ENCODE peak calls at places on chromosomes 7 and 10, in eight cellular contexts. N, L, D, T, C, Q, A and K are unnamed samples.

GRCh38 chr7:43058271-43059066 is 54.0 kb upstream of the HECW1 start:
- DNase-seq in C (no peak), A (no peak), L (no peak), D (no peak), N (no peak), T (no peak), Q (no peak), K (no peak)

GRCh38 chr7:125618516-125618915 is 688.9 kb upstream of the POT1 start:
- DNase-seq in T (no peak), N (no peak), D (no peak), A (no peak), C (no peak), Q (no peak), L (no peak), K (no peak)

GRCh38 chr7:50400114-50400513 is 50.0 kb downstream of the FIGNL1 start:
- DNase-seq in D (no peak), L (no peak), N (no peak), T (no peak), C (no peak), Q (no peak), A (no peak), K (no peak)

GRCh38 chr10:125022671-125023070 is 80.7 kb downstream of the ZRANB1 start:
- DNase-seq in L (no peak), T (no peak), C (no peak), A (no peak), Q (no peak), D (no peak), N (no peak), K (no peak)

GRCh38 chr10:70753841-70754621 is 31.1 kb downstream of the TBATA start:
- DNase-seq in Q (peak; percentile 19), T (peak; percentile 89), L (peak; percentile 69), A (peak; percentile 6), N (no peak), C (no peak), D (peak; percentile 72), K (no peak)

GRCh38 chr10:73810735-73811465 is 498 bp downstream of the NDST2 start:
- DNase-seq in A (no peak), N (peak; percentile 24), C (no peak), T (no peak), Q (peak; percentile 28), D (peak; percentile 24), L (no peak), K (no peak)

GRCh38 chr7:131827421-131827820 is 271.0 kb upstream of the PODXL start:
- DNase-seq in Q (no peak), T (no peak), N (no peak), L (peak; percentile 30), C (no peak), D (no peak), A (no peak), K (no peak)

GRCh38 chr7:100951888-100952560 is 2.7 kb downstream of the MUC3A start:
- DNase-seq in L (no peak), D (no peak), A (no peak), C (no peak), T (no peak), N (no peak), Q (no peak), K (no peak)

GRCh38 chr10:73848821-73849489 is 25.4 kb downstream of the CAMK2G start:
- DNase-seq in N (peak; percentile 86), T (no peak), A (peak; percentile 78), Q (peak; percentile 87), D (peak; percentile 78), L (peak; percentile 45), C (peak; percentile 58), K (peak; percentile 82)

GRCh38 chr10:26733750-26734568 is 36.5 kb downstream of the PDSS1 start:
- DNase-seq in T (no peak), Q (no peak), C (no peak), D (no peak), A (no peak), N (no peak), L (no peak), K (no peak)

GRCh38 chr10:118958984-118959916 is 70.3 kb upstream of the NANOS1 start:
- DNase-seq in Q (no peak), L (peak; percentile 36), N (no peak), A (peak; percentile 25), D (peak; percentile 85), T (peak; percentile 53), C (peak; percentile 29), K (peak; percentile 9)

GRCh38 chr7:155456517-155456771 is 1.5 kb upstream of the EN2 start:
- DNase-seq in L (no peak), D (no peak), C (no peak), A (no peak), N (no peak), T (no peak), Q (no peak), K (no peak)
- H3K4me3 ChIP-seq in L (no peak overlapping the region), D (no peak overlapping the region), C (peak overlapping the region; percentile 61), A (no peak overlapping the region), N (no peak overlapping the region), T (no peak overlapping the region), Q (no peak overlapping the region), K (no peak overlapping the region)

DNA sequence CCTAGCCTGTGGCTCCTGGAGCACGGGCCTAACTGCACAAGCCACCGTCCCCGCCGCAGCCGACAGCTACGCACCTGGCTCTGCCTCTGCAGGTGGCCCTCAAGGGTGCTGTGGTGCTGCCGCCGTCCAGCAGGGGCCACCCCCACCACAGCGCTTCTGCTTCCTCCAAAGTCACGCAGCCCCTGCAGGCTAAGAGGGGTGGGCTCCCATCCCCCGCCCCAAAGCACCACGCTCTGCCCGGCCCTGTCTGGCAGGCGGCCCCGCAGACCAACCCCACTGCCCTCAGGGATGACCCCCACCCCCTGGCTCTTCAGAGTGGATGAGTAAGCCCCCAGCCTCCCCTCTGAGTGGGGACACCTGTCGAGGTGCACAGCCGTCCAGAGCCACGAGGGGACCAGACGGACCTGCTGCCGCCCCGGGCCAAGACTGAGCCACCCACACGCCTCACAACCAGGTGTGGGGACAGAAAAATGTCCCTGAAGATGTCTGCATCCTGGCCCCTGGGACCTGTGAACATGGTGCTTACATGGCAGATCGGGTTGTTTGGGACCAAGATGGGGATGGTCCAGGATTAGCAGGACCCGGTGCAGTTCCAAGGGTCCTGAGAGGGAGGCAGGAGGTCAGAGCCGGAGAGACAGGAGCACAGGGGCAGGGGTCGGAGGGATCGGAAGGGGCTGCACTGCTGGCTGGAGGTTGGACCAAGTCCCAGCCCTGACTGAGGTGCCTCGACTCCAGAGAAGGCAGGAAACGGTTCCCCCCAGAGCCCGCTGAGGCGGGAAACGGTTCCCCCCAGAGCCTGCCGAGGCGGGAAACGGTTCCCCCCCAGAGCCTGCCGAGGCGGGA is 9.0 kb upstream of the ADAP1 start:
- DNase-seq in L (no peak), A (no peak), N (no peak), T (no peak), Q (no peak), D (no peak), C (no peak), K (no peak)
- H3K4me3 ChIP-seq in L (no peak overlapping the region), A (no peak overlapping the region), N (no peak overlapping the region), T (no peak overlapping the region), Q (no peak overlapping the region), D (no peak overlapping the region), C (no peak overlapping the region), K (no peak overlapping the region)

GRCh38 chr10:46037107-46037900 is 6.9 kb upstream of the NCOA4 start:
- DNase-seq in C (no peak), L (no peak), T (no peak), Q (no peak), A (no peak), N (no peak), D (no peak), K (no peak)
- H3K4me3 ChIP-seq in C (no peak overlapping the region), L (no peak overlapping the region), T (no peak overlapping the region), Q (no peak overlapping the region), A (no peak overlapping the region), N (no peak overlapping the region), D (no peak overlapping the region), K (no peak overlapping the region)

GRCh38 chr7:26097837-26098668 is 53.9 kb upstream of the NFE2L3 start:
- DNase-seq in D (no peak), N (no peak), C (no peak), A (no peak), L (no peak), T (no peak), Q (no peak), K (no peak)
- H3K4me3 ChIP-seq in D (no peak overlapping the region), N (no peak overlapping the region), C (no peak overlapping the region), A (no peak overlapping the region), L (no peak overlapping the region), T (no peak overlapping the region), Q (no peak overlapping the region), K (no peak overlapping the region)

GRCh38 chr7:140656548-140657515 is 15.9 kb upstream of the ADCK2 start:
- DNase-seq in D (peak; percentile 69), Q (peak; percentile 69), N (no peak), L (peak; percentile 10), A (peak; percentile 70), T (no peak), C (no peak), K (no peak)
- H3K4me3 ChIP-seq in D (peak overlapping the region; percentile 52), Q (no peak overlapping the region), N (no peak overlapping the region), L (no peak overlapping the region), A (peak overlapping the region; percentile 12), T (peak overlapping the region; percentile 35), C (peak overlapping the region; percentile 32), K (no peak overlapping the region)

DNA sequence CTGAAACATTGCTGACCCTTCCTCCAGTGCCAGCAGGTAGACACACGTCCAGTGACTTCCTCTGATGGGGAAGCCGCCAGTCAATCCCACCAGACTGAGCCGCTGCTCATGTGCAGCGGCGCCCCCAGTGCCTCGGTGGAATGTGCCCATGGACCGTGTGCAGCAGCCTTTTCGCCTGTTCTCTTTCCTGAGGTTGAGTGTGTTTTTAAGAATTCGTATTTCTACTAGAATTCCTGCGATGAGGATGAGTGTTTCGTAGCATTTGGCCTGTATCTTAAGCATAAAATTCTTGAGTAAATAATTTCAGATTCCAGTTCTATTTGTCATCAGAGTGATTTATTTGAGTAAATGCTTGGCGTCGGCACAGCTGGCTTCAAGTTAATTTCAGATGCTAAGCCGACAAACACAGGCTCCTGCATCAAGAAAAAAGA is 35.4 kb downstream of the BNIP3 start:
- DNase-seq in Q (no peak), N (peak; percentile 61), A (peak; percentile 91), L (peak; percentile 94), D (peak; percentile 84), T (no peak), C (no peak), K (no peak)
- H3K4me3 ChIP-seq in Q (no peak overlapping the region), N (no peak overlapping the region), A (no peak overlapping the region), L (peak overlapping the region; percentile 48), D (no peak overlapping the region), T (no peak overlapping the region), C (peak overlapping the region; percentile 32), K (no peak overlapping the region)

DNA sequence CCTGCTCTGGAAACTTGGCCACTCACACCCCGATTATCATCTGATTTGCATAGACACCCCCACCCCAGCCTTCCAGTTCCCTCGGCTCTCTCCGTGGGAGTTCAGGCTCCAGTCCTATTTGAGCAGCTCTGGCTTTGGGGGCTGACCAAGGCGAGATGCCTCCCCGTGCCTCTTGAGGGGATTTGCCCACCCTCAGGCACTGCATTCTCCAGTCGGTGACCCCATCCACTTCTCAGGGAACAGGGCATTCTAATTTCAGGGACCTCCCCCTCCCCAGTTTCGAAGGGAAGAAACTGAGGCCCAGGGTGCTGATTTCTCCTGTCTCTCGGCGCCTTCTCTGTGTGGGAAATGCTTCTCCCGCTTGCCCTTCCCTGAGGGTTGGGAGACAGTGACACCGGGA is 35.7 kb upstream of the PAX2 start:
- DNase-seq in Q (no peak), D (no peak), N (no peak), T (no peak), C (no peak), A (no peak), L (no peak), K (no peak)
- H3K4me3 ChIP-seq in Q (peak overlapping the region; percentile 30), D (no peak overlapping the region), N (peak overlapping the region; percentile 23), T (peak overlapping the region; percentile 43), C (no peak overlapping the region), A (no peak overlapping the region), L (no peak overlapping the region), K (peak overlapping the region; percentile 33)